ENCODE peak calls at places on chromosomes 6 and 20, in nine cellular contexts. One of them, this sample, is unnamed.

GRCh38 chr6:166237611-166238010 is 70.0 kb upstream of the TBXT start:
- DNase-seq in GM10248: no peak
- DNase-seq in COR-L47: no peak
- DNase-seq in GM06990: no peak
- DNase-seq in hypothalamus: no peak
- DNase-seq in iris pigment epithelial cell: no peak
- DNase-seq in body of pancreas: no peak
- DNase-seq in EH: peak; percentile 2
- DNase-seq in omental fat pad: no peak
- DNase-seq in this sample: no peak

GRCh38 chr6:161033667-161034066 is 42.1 kb downstream of the MAP3K4 start:
- DNase-seq in hypothalamus: no peak
- DNase-seq in GM10248: no peak
- DNase-seq in body of pancreas: no peak
- DNase-seq in COR-L47: no peak
- DNase-seq in iris pigment epithelial cell: no peak
- DNase-seq in GM06990: no peak
- DNase-seq in omental fat pad: no peak
- DNase-seq in EH: no peak
- DNase-seq in this sample: peak; percentile 53

GRCh38 chr6:548517-548916 is 108.4 kb downstream of the HUS1B start:
- DNase-seq in GM06990: no peak
- DNase-seq in iris pigment epithelial cell: no peak
- DNase-seq in EH: no peak
- DNase-seq in GM10248: no peak
- DNase-seq in COR-L47: no peak
- DNase-seq in omental fat pad: no peak
- DNase-seq in hypothalamus: no peak
- DNase-seq in body of pancreas: no peak
- DNase-seq in this sample: no peak

GRCh38 chr6:104525677-104526322 is 333.9 kb downstream of the HACE1 start:
- DNase-seq in hypothalamus: peak; percentile 37
- DNase-seq in GM06990: peak; percentile 26
- DNase-seq in omental fat pad: no peak
- DNase-seq in body of pancreas: peak; percentile 79
- DNase-seq in iris pigment epithelial cell: peak; percentile 81
- DNase-seq in GM10248: peak; percentile 71
- DNase-seq in EH: peak; percentile 81
- DNase-seq in COR-L47: peak; percentile 36
- DNase-seq in this sample: peak; percentile 60

GRCh38 chr6:76810286-76810685 is 653.0 kb downstream of the HTR1B start:
- DNase-seq in COR-L47: no peak
- DNase-seq in iris pigment epithelial cell: no peak
- DNase-seq in EH: no peak
- DNase-seq in GM10248: no peak
- DNase-seq in GM06990: no peak
- DNase-seq in hypothalamus: no peak
- DNase-seq in omental fat pad: no peak
- DNase-seq in body of pancreas: no peak
- DNase-seq in this sample: no peak

GRCh38 chr6:15473741-15474161 is 189.1 kb downstream of the DTNBP1 start:
- DNase-seq in omental fat pad: no peak
- DNase-seq in body of pancreas: no peak
- DNase-seq in GM06990: no peak
- DNase-seq in hypothalamus: no peak
- DNase-seq in COR-L47: no peak
- DNase-seq in GM10248: no peak
- DNase-seq in EH: peak; percentile 92
- DNase-seq in iris pigment epithelial cell: peak; percentile 49
- DNase-seq in this sample: peak; percentile 20

GRCh38 chr6:37049990-37050853 is 44.8 kb downstream of the FGD2 start:
- DNase-seq in iris pigment epithelial cell: no peak
- DNase-seq in hypothalamus: no peak
- DNase-seq in COR-L47: no peak
- DNase-seq in GM06990: peak; percentile 71
- DNase-seq in EH: no peak
- DNase-seq in body of pancreas: peak; percentile 79
- DNase-seq in GM10248: peak; percentile 82
- DNase-seq in omental fat pad: no peak
- DNase-seq in this sample: no peak

GRCh38 chr6:88629838-88630462 is 333.5 kb downstream of the RNGTT start:
- DNase-seq in COR-L47: peak; percentile 59
- DNase-seq in iris pigment epithelial cell: peak; percentile 9
- DNase-seq in hypothalamus: no peak
- DNase-seq in EH: no peak
- DNase-seq in omental fat pad: no peak
- DNase-seq in GM10248: no peak
- DNase-seq in body of pancreas: no peak
- DNase-seq in GM06990: no peak
- DNase-seq in this sample: no peak

GRCh38 chr6:10425973-10426780 is 11.3 kb upstream of the TFAP2A start:
- DNase-seq in GM06990: peak; percentile 71
- DNase-seq in EH: peak; percentile 83
- DNase-seq in COR-L47: no peak
- DNase-seq in omental fat pad: no peak
- DNase-seq in hypothalamus: no peak
- DNase-seq in body of pancreas: no peak
- DNase-seq in GM10248: no peak
- DNase-seq in iris pigment epithelial cell: peak; percentile 47
- DNase-seq in this sample: no peak

GRCh38 chr6:106685833-106686232 is 56.5 kb downstream of the QRSL1 start:
- DNase-seq in hypothalamus: no peak
- DNase-seq in GM06990: no peak
- DNase-seq in body of pancreas: no peak
- DNase-seq in COR-L47: no peak
- DNase-seq in omental fat pad: no peak
- DNase-seq in GM10248: no peak
- DNase-seq in EH: peak; percentile 3
- DNase-seq in iris pigment epithelial cell: no peak
- DNase-seq in this sample: no peak

GRCh38 chr6:3406362-3406809 is 50.5 kb downstream of the SLC22A23 start:
- DNase-seq in COR-L47: no peak
- DNase-seq in omental fat pad: no peak
- DNase-seq in EH: no peak
- DNase-seq in body of pancreas: no peak
- DNase-seq in GM06990: no peak
- DNase-seq in GM10248: no peak
- DNase-seq in hypothalamus: no peak
- DNase-seq in iris pigment epithelial cell: no peak
- DNase-seq in this sample: no peak

GRCh38 chr20:32501709-32502108 is 83.4 kb downstream of the NOL4L start:
- DNase-seq in omental fat pad: no peak
- DNase-seq in GM06990: no peak
- DNase-seq in iris pigment epithelial cell: peak; percentile 70
- DNase-seq in body of pancreas: no peak
- DNase-seq in hypothalamus: no peak
- DNase-seq in GM10248: no peak
- DNase-seq in EH: peak; percentile 51
- DNase-seq in COR-L47: no peak
- DNase-seq in this sample: peak; percentile 13

GRCh38 chr6:12467706-12468670 is 177.8 kb downstream of the EDN1 start:
- DNase-seq in GM10248: no peak
- DNase-seq in COR-L47: no peak
- DNase-seq in omental fat pad: no peak
- DNase-seq in hypothalamus: no peak
- DNase-seq in EH: no peak
- DNase-seq in iris pigment epithelial cell: peak; percentile 13
- DNase-seq in body of pancreas: no peak
- DNase-seq in GM06990: no peak
- DNase-seq in this sample: no peak

GRCh38 chr6:79184086-79184485 is 50.4 kb downstream of the HMGN3 start:
- DNase-seq in omental fat pad: no peak
- DNase-seq in GM10248: no peak
- DNase-seq in hypothalamus: no peak
- DNase-seq in GM06990: no peak
- DNase-seq in iris pigment epithelial cell: no peak
- DNase-seq in EH: no peak
- DNase-seq in body of pancreas: no peak
- DNase-seq in COR-L47: no peak
- DNase-seq in this sample: no peak

GRCh38 chr6:114310053-114310452 is 32.8 kb downstream of the HS3ST5 start:
- DNase-seq in GM10248: no peak
- DNase-seq in hypothalamus: no peak
- DNase-seq in EH: no peak
- DNase-seq in iris pigment epithelial cell: no peak
- DNase-seq in body of pancreas: no peak
- DNase-seq in omental fat pad: no peak
- DNase-seq in COR-L47: no peak
- DNase-seq in GM06990: no peak
- DNase-seq in this sample: no peak

GRCh38 chr6:20538131-20538662 is 3.9 kb downstream of the CDKAL1 start:
- DNase-seq in COR-L47: no peak
- DNase-seq in hypothalamus: no peak
- DNase-seq in GM10248: no peak
- DNase-seq in GM06990: no peak
- DNase-seq in omental fat pad: no peak
- DNase-seq in iris pigment epithelial cell: no peak
- DNase-seq in EH: no peak
- DNase-seq in body of pancreas: no peak
- DNase-seq in this sample: no peak

GRCh38 chr6:39792501-39793450 is 600 bp downstream of the DAAM2 start:
- DNase-seq in iris pigment epithelial cell: no peak
- DNase-seq in EH: no peak
- DNase-seq in body of pancreas: peak; percentile 10
- DNase-seq in hypothalamus: no peak
- DNase-seq in omental fat pad: no peak
- DNase-seq in GM10248: no peak
- DNase-seq in GM06990: no peak
- DNase-seq in COR-L47: no peak
- DNase-seq in this sample: no peak